ENCODE peak calls at places on chromosomes 4 and X, in four cellular contexts. D is IMR-90, W is H1, O is mesendoderm. P is an unnamed sample.

GRCh38 chr4:156158747-156159146 is 205.1 kb upstream of the CTSO start:
- DNase-seq in D (no peak), W (no peak), O (no peak), P (no peak)

GRCh38 chr4:169229571-169230028 is 41.2 kb downstream of the SH3RF1 start:
- DNase-seq in D (peak), W (no peak), O (peak), P (no peak)

GRCh38 chr4:77500801-77501200 is 104.8 kb upstream of the CXCL13 start:
- DNase-seq in D (no peak), W (no peak), O (no peak), P (no peak)

GRCh38 chr4:134727696-134728095 is 526.1 kb upstream of the PABPC4L start:
- DNase-seq in D (no peak), W (no peak), O (no peak), P (no peak)

GRCh38 chrX:24168807-24169206 is 19.3 kb downstream of the ZFX start:
- DNase-seq in D (no peak), W (no peak), O (no peak), P (no peak)

GRCh38 chr4:16858275-16858752 is 40.1 kb downstream of the LDB2 start:
- DNase-seq in D (peak), W (no peak), O (peak), P (no peak)

GRCh38 chr4:71570492-71570891 is 213.4 kb downstream of the GC start:
- DNase-seq in D (peak), W (no peak), O (no peak), P (no peak)

GRCh38 chr4:183154701-183155391 is 55.8 kb downstream of the WWC2 start:
- DNase-seq in D (peak), W (no peak), O (peak), P (no peak)

GRCh38 chrX:103941201-103941975 is 21.0 kb upstream of the TMSB15B start:
- DNase-seq in D (peak), W (no peak), O (peak), P (no peak)

GRCh38 chr4:141056473-141056872 is 76.8 kb downstream of the RNF150 start:
- DNase-seq in D (no peak), W (no peak), O (peak), P (no peak)

DNA sequence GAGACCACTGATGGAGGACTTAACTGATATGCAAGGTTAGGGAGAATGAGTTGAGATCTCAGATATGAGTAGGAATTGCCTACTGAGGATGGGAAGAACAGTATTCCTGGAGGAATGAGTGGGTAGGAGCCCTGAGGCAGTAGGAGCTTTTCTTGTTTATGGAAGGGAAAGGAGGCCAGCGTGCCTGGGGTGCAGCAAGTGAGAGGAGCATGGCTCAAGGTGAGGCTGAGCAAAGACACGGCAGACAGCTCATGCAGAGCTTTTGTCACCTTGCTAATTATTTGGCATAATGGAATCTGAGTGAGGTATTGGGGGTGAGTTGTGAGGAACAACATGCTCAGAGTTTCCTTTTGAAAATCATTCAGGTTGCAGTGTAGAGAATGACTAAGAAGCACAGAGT is 65.3 kb upstream of the IBSP start:
- DNase-seq in D (no peak), W (no peak), O (peak), P (no peak)
- H4K5ac ChIP-seq in D (no peak), W (no peak), O (no peak), P (no peak)

DNA sequence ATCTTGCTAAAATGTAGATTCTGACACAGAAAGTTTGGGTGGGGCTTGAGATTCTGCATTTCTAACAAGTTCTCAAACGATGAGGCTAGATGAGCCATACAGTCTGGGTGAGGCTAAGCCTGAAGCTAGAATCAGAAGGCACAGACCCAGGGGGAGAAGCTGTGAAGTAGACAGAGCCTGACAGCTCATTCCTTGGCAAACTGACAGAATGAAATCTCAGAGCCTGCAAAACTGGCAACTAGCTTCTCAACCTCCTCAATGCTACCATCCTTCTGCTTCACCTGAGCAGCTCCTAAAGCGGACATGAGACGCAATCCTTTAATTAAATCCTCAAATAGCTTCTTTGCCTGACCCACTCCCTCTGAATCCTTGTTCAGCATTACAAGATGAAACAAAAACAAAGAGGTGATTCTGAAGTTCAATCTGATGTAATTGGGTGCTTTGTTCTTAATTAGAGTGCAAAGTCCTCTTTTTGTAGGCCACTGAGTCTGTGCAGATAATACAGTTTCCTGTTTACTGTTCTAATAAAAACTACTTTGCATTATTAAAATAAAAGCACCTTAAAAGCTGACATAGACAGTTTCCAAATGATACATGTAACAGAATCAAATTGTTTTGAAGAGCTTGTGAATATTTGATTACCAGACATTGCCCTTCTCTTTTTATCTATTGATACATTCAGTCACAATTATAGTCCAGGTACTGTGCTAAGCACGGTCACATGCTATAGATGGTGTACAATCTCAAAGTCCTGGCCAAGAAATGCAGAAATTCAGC is 71.0 kb upstream of the BMP2K start:
- DNase-seq in D (peak), W (no peak), O (no peak), P (no peak)
- H3K9ac ChIP-seq in D (no peak), W (no peak), O (no peak), P (no peak)

GRCh38 chrX:79559290-79559689 is 192.2 kb upstream of the ITM2A start:
- DNase-seq in D (no peak), W (no peak), O (no peak), P (no peak)

GRCh38 chrX:79557212-79557611 is 190.1 kb upstream of the ITM2A start:
- DNase-seq in D (no peak), W (no peak), O (no peak), P (no peak)

DNA sequence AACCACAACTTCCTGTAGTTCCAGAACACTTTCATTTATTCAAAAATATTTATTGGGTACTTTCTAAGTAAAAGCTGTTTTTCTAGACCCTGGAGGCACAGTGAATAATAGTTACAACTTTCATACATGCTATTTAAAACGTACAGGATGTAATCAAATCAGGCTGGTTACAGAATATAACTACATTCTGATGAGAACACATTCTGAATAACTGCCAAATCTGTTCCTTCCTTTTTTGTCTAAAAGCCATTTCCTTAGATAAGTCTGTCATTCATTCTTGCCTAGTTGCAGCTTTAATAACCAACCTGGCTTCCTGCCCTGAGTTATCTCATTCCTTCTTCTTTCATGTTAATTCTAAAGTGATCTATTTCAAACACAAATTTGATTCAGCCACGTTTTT is 189.6 kb upstream of the ITM2A start:
- DNase-seq in D (no peak), W (no peak), O (no peak), P (no peak)
- H3K4me2 ChIP-seq in D (no peak), W (no peak), O (no peak), P (no peak)

GRCh38 chrX:68658530-68658929 is 11.1 kb downstream of the STARD8 start:
- DNase-seq in D (peak), W (no peak), O (peak), P (no peak)
- H4K5ac ChIP-seq in D (no peak), W (no peak), O (no peak), P (no peak)

GRCh38 chr4:185585211-185585610 is 49.9 kb upstream of the PDLIM3 start:
- DNase-seq in D (no peak), W (no peak), O (no peak), P (no peak)
- H3K9ac ChIP-seq in D (no peak), W (no peak), O (no peak), P (no peak)

DNA sequence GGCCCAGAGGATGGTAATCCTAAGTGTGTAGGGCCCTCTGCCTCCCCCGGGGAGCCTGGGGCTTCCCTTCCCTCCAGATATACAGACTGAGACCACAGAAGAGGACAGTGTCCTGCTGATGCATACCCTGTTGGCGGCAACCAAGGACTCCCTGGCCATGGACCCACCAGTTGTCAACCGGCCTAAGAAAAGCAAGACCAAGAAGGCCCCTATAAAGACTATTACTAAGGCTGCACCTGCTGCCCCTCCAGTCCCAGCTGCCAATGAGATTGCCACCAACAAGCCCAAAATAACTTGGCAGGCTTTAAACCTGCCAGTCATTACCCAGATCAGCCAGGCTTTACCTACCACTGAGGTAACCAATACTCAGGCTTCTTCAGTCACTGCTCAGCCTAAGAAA is 1.9 kb downstream of the TRO start:
- DNase-seq in D (no peak), W (no peak), O (no peak), P (no peak)
- H3K4me2 ChIP-seq in D (no peak), W (no peak), O (no peak), P (no peak)

GRCh38 chr4:125770814-125771398 is 456.2 kb downstream of the FAT4 start:
- DNase-seq in D (no peak), W (no peak), O (peak), P (no peak)
- H4K5ac ChIP-seq in D (no peak), W (no peak), O (no peak), P (no peak)

DNA sequence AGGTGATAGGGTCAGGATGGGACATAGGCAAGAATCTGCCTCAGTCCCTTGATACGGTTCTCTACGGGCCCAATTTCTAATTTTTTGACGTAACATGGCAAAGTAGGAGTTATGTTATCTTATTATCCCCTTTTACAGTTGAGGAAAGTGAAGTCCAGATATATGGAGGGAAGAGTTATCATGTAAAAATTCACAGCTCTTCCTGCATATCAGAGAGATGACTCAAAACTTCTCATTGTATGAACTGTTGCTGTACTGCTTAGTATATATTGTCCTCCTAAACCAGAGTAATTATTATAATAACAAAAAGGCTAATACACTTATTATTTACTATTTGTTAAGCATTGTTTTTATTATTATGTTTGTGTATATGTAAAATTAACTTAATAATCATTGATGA is 260.5 kb upstream of the IGFBP7 start:
- DNase-seq in D (no peak), W (no peak), O (no peak), P (no peak)
- H3K9ac ChIP-seq in D (no peak), W (no peak), O (no peak), P (no peak)

P was measured in H9.